ENCODE peak calls at places on chromosome 2, in seven cellular contexts. Y, E, B, D, X, R and Z are unnamed samples.

GRCh38 chr2:96164459-96165184 is 19.4 kb upstream of the DUSP2 start:
- DNase-seq in X (no peak), R (no peak), D (no peak), Y (no peak), E (no peak), B (no peak), Z (peak; percentile 83)

GRCh38 chr2:100262555-100263320 is 59.6 kb downstream of the LONRF2 start:
- DNase-seq in R (peak; percentile 58), X (peak; percentile 83), E (peak; percentile 82), Y (peak; percentile 69), D (peak; percentile 69), B (peak; percentile 36), Z (peak; percentile 56)

GRCh38 chr2:173958198-173958846 is 6.9 kb downstream of the SP3 start:
- DNase-seq in B (no peak), E (no peak), R (no peak), X (no peak), D (no peak), Y (no peak), Z (no peak)

GRCh38 chr2:157722580-157723234 is 94.0 kb upstream of the ACVR1C start:
- DNase-seq in R (no peak), B (peak; percentile 18), Y (no peak), X (no peak), E (no peak), D (no peak), Z (no peak)

GRCh38 chr2:25332571-25332970 is 9.2 kb downstream of the DNMT3A start:
- DNase-seq in D (no peak), Y (peak; percentile 59), R (no peak), X (no peak), E (no peak), B (no peak), Z (no peak)

GRCh38 chr2:27249891-27250651 is 12.8 kb downstream of the SLC30A3 start:
- DNase-seq in Y (peak; percentile 48), E (peak; percentile 84), R (peak; percentile 61), X (no peak), D (peak; percentile 57), B (peak; percentile 27), Z (peak; percentile 86)

GRCh38 chr2:191686079-191686478 is 8.1 kb downstream of the NABP1 start:
- DNase-seq in X (no peak), Y (no peak), E (no peak), D (no peak), B (no peak), R (no peak), Z (no peak)

GRCh38 chr2:75241696-75242095 is 42.4 kb upstream of the TACR1 start:
- DNase-seq in Y (no peak), E (no peak), B (peak; percentile 25), X (no peak), R (no peak), D (no peak), Z (no peak)

GRCh38 chr2:3493610-3493997 is 25.7 kb downstream of the ADI1 start:
- DNase-seq in R (peak; percentile 87), X (peak; percentile 77), Y (peak; percentile 46), E (peak; percentile 85), D (no peak), B (peak; percentile 57), Z (peak; percentile 78)

GRCh38 chr2:170505631-170506270 is 209.4 kb upstream of the SP5 start:
- DNase-seq in X (peak; percentile 72), E (no peak), D (peak; percentile 53), Y (peak; percentile 66), B (no peak), R (peak; percentile 25), Z (no peak)

GRCh38 chr2:240494194-240494793 is 58.8 kb downstream of the GPC1 start:
- DNase-seq in D (no peak), B (no peak), E (no peak), Y (no peak), X (no peak), R (no peak), Z (no peak)

GRCh38 chr2:46058140-46058539 is 239.1 kb upstream of the EPAS1 start:
- DNase-seq in Y (peak; percentile 42), D (no peak), B (no peak), E (no peak), R (peak; percentile 16), X (no peak), Z (no peak)

GRCh38 chr2:70010222-70011111 is 49.0 kb upstream of the ASPRV1 start:
- DNase-seq in D (no peak), E (peak; percentile 61), Y (no peak), B (peak; percentile 86), R (no peak), X (no peak), Z (no peak)

GRCh38 chr2:34570266-34570872 is 971.3 kb upstream of the FAM98A start:
- DNase-seq in X (no peak), Y (no peak), E (no peak), R (no peak), B (peak; percentile 69), D (no peak), Z (peak; percentile 44)

GRCh38 chr2:73112913-73113633 is at the start of gene RAB11FIP5:
- DNase-seq in E (peak; percentile 94), Y (peak; percentile 76), B (peak; percentile 84), R (peak; percentile 83), D (peak; percentile 82), X (peak; percentile 88), Z (peak; percentile 75)

GRCh38 chr2:502831-503230 is 174.4 kb downstream of the TMEM18 start:
- DNase-seq in B (no peak), E (no peak), X (no peak), R (no peak), Y (no peak), D (no peak), Z (no peak)

GRCh38 chr2:205868773-205869333 is 186.6 kb downstream of the NRP2 start:
- DNase-seq in X (no peak), D (no peak), Y (no peak), B (peak; percentile 55), R (no peak), E (no peak), Z (no peak)

GRCh38 chr2:183185534-183185933 is 61.3 kb downstream of the NUP35 start:
- DNase-seq in E (no peak), B (no peak), D (no peak), R (no peak), X (no peak), Y (no peak), Z (no peak)

DNA sequence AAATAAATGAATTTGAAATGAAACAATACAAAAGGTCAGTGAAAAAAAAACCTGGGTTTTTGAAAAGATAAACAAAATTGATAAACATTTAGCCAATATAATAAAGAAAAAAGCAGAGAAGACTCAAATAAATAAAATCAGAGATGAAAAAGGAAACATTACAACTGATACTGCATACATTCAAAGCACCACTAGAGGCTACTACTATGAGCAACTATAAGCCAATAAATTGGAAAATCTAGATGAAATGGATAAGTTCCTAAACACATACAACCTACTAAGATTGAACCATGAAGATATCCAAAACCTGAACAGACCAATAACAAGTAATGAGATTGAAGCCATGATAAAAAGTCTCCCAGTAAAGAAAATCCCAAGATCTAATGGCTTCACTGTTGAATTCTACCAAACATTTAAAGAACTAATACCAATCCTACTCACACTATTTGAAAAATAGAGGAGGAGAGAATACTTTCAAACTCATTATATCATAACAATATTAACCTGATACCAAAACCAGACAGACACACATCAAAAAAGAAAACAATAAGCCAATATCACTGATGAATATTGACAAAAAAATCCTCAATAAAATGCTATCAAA is 80.8 kb upstream of the CERS6 start:
- DNase-seq in D (no peak), E (no peak), B (no peak), X (no peak), R (no peak), Y (no peak), Z (no peak)
- TF ChIP-seq CTCF in D (peak; percentile 23), E (no peak), B (no peak), X (no peak), R (peak; percentile 41), Y (peak; percentile 36), Z (peak; percentile 43)

GRCh38 chr2:233838251-233838650 is 16.1 kb downstream of the HJURP start:
- DNase-seq in D (no peak), Y (no peak), E (no peak), B (no peak), X (no peak), R (no peak), Z (peak; percentile 41)

GRCh38 chr2:233839447-233839820 is 14.9 kb downstream of the HJURP start:
- DNase-seq in E (no peak), D (no peak), R (no peak), Y (no peak), B (no peak), X (no peak), Z (no peak)

GRCh38 chr2:233838726-233839446 is 15.4 kb downstream of the HJURP start:
- DNase-seq in Y (no peak), E (no peak), X (no peak), D (no peak), B (no peak), R (no peak), Z (no peak)

GRCh38 chr2:233841183-233841582 is 13.2 kb downstream of the HJURP start:
- DNase-seq in D (no peak), Y (no peak), R (no peak), X (no peak), B (no peak), E (no peak), Z (no peak)

GRCh38 chr2:233840520-233840919 is 13.8 kb downstream of the HJURP start:
- DNase-seq in X (no peak), B (no peak), D (no peak), Y (no peak), R (no peak), E (no peak), Z (no peak)
- H3K36me3 ChIP-seq in X (no peaks in the 10 kb centered on the region), B (no peaks in the 10 kb centered on the region), D (no peaks in the 10 kb centered on the region), Y (no peaks in the 10 kb centered on the region), R (no peaks in the 10 kb centered on the region), E (peaks cover 98% of the 10 kb centered on the region), Z (peaks cover 98% of the 10 kb centered on the region)

GRCh38 chr2:101962243-101962809 is 29.4 kb upstream of the IL1R2 start:
- DNase-seq in D (no peak), X (no peak), R (no peak), Y (no peak), E (no peak), B (no peak), Z (no peak)
- H3K4me3 ChIP-seq in D (no peak overlapping the region), X (no peak overlapping the region), R (no peak overlapping the region), Y (no peak overlapping the region), E (no peak overlapping the region), B (no peak overlapping the region), Z (no peak overlapping the region)

GRCh38 chr2:10238991-10239485 is 63.7 kb upstream of the HPCAL1 start:
- DNase-seq in X (no peak), R (no peak), Y (peak; percentile 9), D (no peak), E (no peak), B (no peak), Z (no peak)

GRCh38 chr2:10240911-10241610 is 61.6 kb upstream of the HPCAL1 start:
- DNase-seq in E (no peak), D (no peak), X (no peak), Y (peak; percentile 5), R (no peak), B (no peak), Z (no peak)

GRCh38 chr2:10240161-10240681 is 62.5 kb upstream of the HPCAL1 start:
- DNase-seq in E (no peak), B (no peak), Y (no peak), X (no peak), R (no peak), D (no peak), Z (no peak)

GRCh38 chr2:10238396-10238795 is 64.3 kb upstream of the HPCAL1 start:
- DNase-seq in Y (peak; percentile 2), X (no peak), E (no peak), D (no peak), R (no peak), B (no peak), Z (no peak)

DNA sequence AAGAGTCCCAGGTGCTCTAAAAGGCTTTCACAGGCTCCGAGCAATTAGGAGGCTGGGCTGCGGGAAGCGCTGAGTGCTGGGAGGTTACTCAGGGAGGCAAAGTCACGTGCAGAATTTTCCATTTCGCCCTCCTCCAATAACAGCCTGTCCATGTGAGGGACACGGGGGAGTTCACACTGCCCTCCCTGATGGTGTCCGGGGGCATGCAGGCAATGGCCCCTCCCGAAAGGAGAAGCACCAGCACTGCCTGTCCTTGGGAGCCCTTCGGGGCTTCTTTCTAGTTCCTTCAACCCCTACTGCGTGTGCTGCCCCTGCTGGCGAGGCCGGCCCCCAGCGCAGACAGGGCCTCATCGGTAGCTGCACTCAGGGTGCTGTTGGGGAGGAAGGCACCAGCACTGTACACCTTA is 63.1 kb upstream of the HPCAL1 start:
- DNase-seq in E (peak; percentile 68), B (no peak), R (no peak), Y (no peak), X (no peak), D (no peak), Z (no peak)
- TF ChIP-seq CTCF in E (peak; percentile 58), B (no peak), R (no peak), Y (peak; percentile 22), X (no peak), D (no peak), Z (peak; percentile 25)